ENCODE peak calls at places on chromosome 6, in eight cellular contexts. B, J, R, C, Q, E, G and N are unnamed samples.

GRCh38 chr6:114439414-114439813 is 96.6 kb upstream of the HS3ST5 start:
- DNase-seq in B (no peak), J (no peak), R (no peak), C (no peak), Q (no peak), E (no peak), G (no peak), N (no peak)

GRCh38 chr6:3247255-3248146 is 11.2 kb upstream of the PSMG4 start:
- DNase-seq in B (no peak), J (no peak), R (no peak), C (peak), Q (peak), E (peak), G (peak), N (no peak)

GRCh38 chr6:31299511-31299910 is 27.6 kb upstream of the HLA-C start:
- DNase-seq in B (no peak), J (no peak), R (no peak), C (no peak), Q (no peak), E (no peak), G (no peak), N (no peak)

GRCh38 chr6:111173946-111174345 is 86.6 kb downstream of the SLC16A10 start:
- DNase-seq in B (no peak), J (no peak), R (no peak), C (no peak), Q (no peak), E (no peak), G (no peak), N (no peak)

GRCh38 chr6:39901116-39901655 is 33.1 kb downstream of the MOCS1 start:
- DNase-seq in B (no peak), J (no peak), R (no peak), C (no peak), Q (no peak), E (no peak), G (no peak), N (no peak)

GRCh38 chr6:135458051-135458450 is 39.5 kb downstream of the AHI1 start:
- DNase-seq in B (no peak), J (no peak), R (no peak), C (no peak), Q (no peak), E (peak), G (no peak), N (no peak)

GRCh38 chr6:118372413-118372812 is 175.7 kb upstream of the PLN start:
- DNase-seq in B (no peak), J (no peak), R (no peak), C (no peak), Q (no peak), E (peak), G (no peak), N (no peak)

GRCh38 chr6:40326689-40327404 is 260.3 kb downstream of the LRFN2 start:
- DNase-seq in B (no peak), J (no peak), R (no peak), C (no peak), Q (no peak), E (no peak), G (no peak), N (no peak)

GRCh38 chr6:87807423-87807978 is 105.5 kb upstream of the AKIRIN2 start:
- DNase-seq in B (no peak), J (no peak), R (no peak), C (no peak), Q (no peak), E (no peak), G (no peak), N (no peak)

GRCh38 chr6:114421219-114421618 is 78.4 kb upstream of the HS3ST5 start:
- DNase-seq in B (no peak), J (no peak), R (no peak), C (no peak), Q (no peak), E (no peak), G (no peak), N (no peak)

GRCh38 chr6:33661118-33661838 is 40.2 kb downstream of the ITPR3 start:
- DNase-seq in B (no peak), J (no peak), R (no peak), C (no peak), Q (no peak), E (no peak), G (no peak), N (no peak)

GRCh38 chr6:30752164-30752927 is 8.0 kb upstream of the IER3 start:
- DNase-seq in B (no peak), J (no peak), R (peak), C (peak), Q (peak), E (peak), G (peak), N (no peak)

GRCh38 chr6:69953491-69953890 is 87.1 kb downstream of the COL19A1 start:
- DNase-seq in B (no peak), J (no peak), R (no peak), C (no peak), Q (no peak), E (no peak), G (no peak), N (no peak)

GRCh38 chr6:160355001-160355400 is 6.8 kb downstream of the SLC22A3 start:
- DNase-seq in B (no peak), J (no peak), R (no peak), C (no peak), Q (no peak), E (peak), G (no peak), N (no peak)